ENCODE peak calls at places on chromosomes 11 and 22, in five cellular contexts. V is A549, F is GM13977, O is PC-9, L is pancreas. K is an unnamed sample.

GRCh38 chr22:41446639-41447434 is at the start of gene TOB2:
- DNase-seq in V (peak; percentile 96), F (peak; percentile 86), O (peak; percentile 85), L (peak; percentile 93), K (peak; percentile 80)

GRCh38 chr11:59510917-59511589 is at the start of gene OR4D9:
- DNase-seq in V (no peak), F (no peak), O (no peak), L (no peak), K (no peak)

GRCh38 chr22:49603016-49603415 is 224.7 kb downstream of the BRD1 start:
- DNase-seq in V (no peak), F (no peak), O (no peak), L (no peak), K (no peak)

GRCh38 chr11:107689317-107690202 is 22.3 kb downstream of the SLN start:
- DNase-seq in V (peak; percentile 47), F (peak; percentile 58), O (peak; percentile 50), L (peak; percentile 59), K (peak; percentile 64)

GRCh38 chr11:24386551-24387404 is 110.1 kb upstream of the LUZP2 start:
- DNase-seq in V (peak; percentile 18), F (no peak), O (no peak), L (no peak), K (peak; percentile 3)

GRCh38 chr11:72921028-72921716 is 107.0 kb downstream of the ATG16L2 start:
- DNase-seq in V (no peak), F (no peak), O (no peak), L (no peak), K (no peak)

GRCh38 chr22:21585389-21585788 is 17.9 kb downstream of the UBE2L3 start:
- DNase-seq in V (no peak), F (no peak), O (no peak), L (no peak), K (no peak)

GRCh38 chr22:40855960-40856512 is 403 bp downstream of the ST13 start:
- DNase-seq in V (peak; percentile 19), F (peak; percentile 7), O (peak; percentile 36), L (no peak), K (peak; percentile 5)

GRCh38 chr11:4041731-4042391 is 52.7 kb upstream of the RRM1 start:
- DNase-seq in V (no peak), F (no peak), O (no peak), L (no peak), K (no peak)

GRCh38 chr22:24681236-24681635 is 78.2 kb downstream of the GGT1 start:
- DNase-seq in V (no peak), F (no peak), O (no peak), L (no peak), K (no peak)

DNA sequence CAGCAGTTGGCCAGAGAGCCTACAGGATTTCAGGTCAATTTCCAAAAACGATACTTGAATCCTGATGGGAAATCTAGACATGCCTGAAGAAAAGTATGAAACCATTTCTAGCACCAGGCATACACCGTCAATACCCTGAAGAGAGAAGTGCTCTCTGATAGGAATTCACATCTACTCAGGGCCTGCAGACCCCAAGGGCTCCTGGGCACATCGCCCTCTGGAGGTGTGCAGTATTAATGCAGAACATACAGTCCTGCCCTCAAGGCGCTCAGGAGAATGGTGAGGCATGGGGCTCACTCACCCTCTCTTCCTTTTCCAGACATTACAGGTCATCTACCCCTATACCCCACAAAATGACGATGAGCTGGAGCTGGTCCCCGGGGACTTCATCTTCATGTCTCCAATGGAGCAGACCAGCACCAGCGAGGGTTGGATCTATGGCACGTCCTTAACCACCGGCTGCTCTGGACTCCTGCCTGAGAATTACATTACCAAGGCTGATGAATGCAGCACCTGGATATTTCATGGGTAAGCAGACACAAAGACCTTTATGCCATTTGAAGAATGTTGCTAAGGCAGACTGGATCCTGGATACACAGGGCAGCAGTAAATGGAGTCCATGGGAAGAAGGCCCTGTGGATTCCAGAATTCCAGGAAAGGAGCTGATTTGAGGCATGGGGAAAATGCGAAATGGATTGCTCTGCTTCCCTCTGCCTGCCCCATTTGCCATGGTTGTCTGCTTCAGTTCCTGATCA is 49.3 kb upstream of the CRTAM start:
- DNase-seq in V (no peak), F (no peak), O (no peak), L (no peak), K (no peak)
- TF ChIP-seq CTCF in V (peak; percentile 30), F (peak; percentile 16), O (peak; percentile 59), L (no peak), K (no peak)

GRCh38 chr11:119728226-119728626 is 774 bp downstream of the NECTIN1 start:
- DNase-seq in V (no peak), F (peak; percentile 71), O (no peak), L (peak; percentile 37), K (no peak)

GRCh38 chr11:119728651-119729580 is at the start of gene NECTIN1:
- DNase-seq in V (peak; percentile 75), F (peak; percentile 97), O (peak; percentile 80), L (peak; percentile 86), K (peak; percentile 93)

GRCh38 chr11:119726585-119727522 is 2.1 kb downstream of the NECTIN1 start:
- DNase-seq in V (no peak), F (no peak), O (no peak), L (no peak), K (no peak)

GRCh38 chr11:119726150-119726553 is 2.8 kb downstream of the NECTIN1 start:
- DNase-seq in V (no peak), F (no peak), O (no peak), L (no peak), K (no peak)

GRCh38 chr11:119727523-119728081 is 1.4 kb downstream of the NECTIN1 start:
- DNase-seq in V (no peak), F (peak; percentile 73), O (no peak), L (peak; percentile 60), K (no peak)
- TF ChIP-seq CTCF in V (peak; percentile 25), F (peak; percentile 45), O (no peak), L (peak; percentile 15), K (peak; percentile 62)

GRCh38 chr11:110606415-110606814 is 105.8 kb downstream of the ARHGAP20 start:
- DNase-seq in V (no peak), F (no peak), O (no peak), L (no peak), K (no peak)
- TF ChIP-seq CTCF in V (no peak), F (no peak), O (no peak), L (no peak), K (no peak)

GRCh38 chr11:132296946-132297610 is 926.7 kb downstream of the NTM start:
- DNase-seq in V (no peak), F (no peak), O (no peak), L (no peak), K (no peak)

GRCh38 chr11:132301900-132302299 is 931.5 kb downstream of the NTM start:
- DNase-seq in V (no peak), F (no peak), O (no peak), L (no peak), K (no peak)

GRCh38 chr11:132301465-132301864 is 931.0 kb downstream of the NTM start:
- DNase-seq in V (no peak), F (no peak), O (no peak), L (no peak), K (no peak)

DNA sequence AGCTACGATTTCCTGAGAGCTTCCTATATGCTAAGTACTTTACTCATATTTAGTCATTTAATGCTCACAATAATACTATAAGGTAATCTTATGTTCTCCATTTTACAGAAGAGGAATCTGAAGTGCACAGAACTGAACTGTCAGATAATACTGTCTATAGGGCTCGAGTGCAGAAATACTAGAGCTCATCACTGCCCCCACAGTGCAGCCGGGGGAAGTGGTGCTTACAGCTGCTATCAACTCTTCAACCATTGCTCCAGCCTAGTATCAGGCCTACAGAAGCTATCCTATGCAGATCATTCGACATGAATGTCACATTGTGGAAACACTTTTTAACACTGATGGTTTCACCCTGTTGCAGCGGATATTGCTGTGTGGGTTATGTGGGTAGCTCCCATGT is 929.9 kb downstream of the NTM start:
- DNase-seq in V (no peak), F (no peak), O (no peak), L (no peak), K (no peak)
- TF ChIP-seq CTCF in V (no peak), F (peak; percentile 15), O (peak; percentile 32), L (no peak), K (no peak)

DNA sequence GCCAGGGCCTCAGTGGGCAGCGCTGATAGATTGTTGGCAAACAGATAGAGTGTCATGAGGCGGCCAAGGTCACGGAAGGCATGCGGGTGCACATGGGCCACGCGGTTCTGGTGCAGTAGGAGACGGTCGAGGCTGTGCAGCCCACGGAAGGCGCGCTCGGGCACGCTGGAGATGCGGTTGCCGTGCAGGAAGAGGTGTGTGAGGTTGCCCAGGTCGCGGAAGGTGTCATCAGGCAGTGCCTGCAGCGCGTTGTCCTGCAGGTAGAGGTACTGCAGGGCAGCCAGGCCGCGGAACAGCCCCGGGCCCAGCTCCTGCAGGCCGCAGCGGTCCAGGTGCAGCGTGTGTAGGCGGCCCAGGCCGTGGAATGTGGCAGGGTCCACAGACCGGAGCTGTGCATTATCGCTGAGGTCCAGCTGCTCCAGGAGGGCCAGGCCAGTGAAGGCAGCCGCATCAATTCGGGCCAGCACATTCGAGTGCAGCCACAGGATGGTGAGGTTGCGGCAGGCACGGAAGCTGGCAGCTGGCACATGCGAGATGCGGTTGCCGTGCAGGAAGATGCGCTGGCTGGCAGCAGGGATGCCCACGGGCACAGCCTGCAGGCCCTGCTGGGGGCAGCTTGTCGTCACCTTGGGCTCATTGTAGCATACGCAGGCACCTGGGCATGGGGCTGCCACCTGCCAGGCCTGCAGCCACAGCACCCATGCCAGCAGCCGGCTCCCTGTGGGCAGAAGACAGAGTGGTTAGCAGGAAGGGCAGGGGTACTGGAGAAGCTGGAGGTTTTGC is 25.5 kb downstream of the RTN4R start:
- DNase-seq in V (no peak), F (no peak), O (no peak), L (no peak), K (no peak)
- TF ChIP-seq CTCF in V (no peak), F (no peak), O (no peak), L (no peak), K (no peak)

DNA sequence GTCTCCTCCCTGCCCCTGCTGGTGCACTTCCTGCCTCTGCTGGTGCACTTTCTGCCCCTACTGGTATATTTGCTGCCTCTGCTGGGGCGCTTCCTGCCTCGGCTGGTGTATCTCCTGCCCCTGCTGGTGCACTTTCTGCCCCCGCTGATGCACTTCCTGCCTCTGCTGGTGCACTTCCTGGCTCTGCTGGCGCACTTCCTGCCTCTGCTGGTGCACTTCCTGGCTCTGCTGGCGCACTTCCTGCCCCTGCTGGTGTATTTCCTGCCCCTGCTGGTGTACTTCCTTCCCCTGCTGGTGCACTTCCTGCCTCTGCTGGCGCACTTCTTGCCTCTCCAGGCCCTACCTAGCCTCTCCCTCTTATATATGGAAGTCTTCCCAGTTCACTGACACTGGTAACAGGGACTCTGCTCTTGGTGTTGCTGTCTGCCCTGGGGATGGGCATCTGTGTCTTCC is 10.1 kb downstream of the MTFP1 start:
- DNase-seq in V (no peak), F (peak; percentile 24), O (no peak), L (no peak), K (no peak)
- TF ChIP-seq CTCF in V (no peak), F (no peak), O (no peak), L (no peak), K (no peak)

DNA sequence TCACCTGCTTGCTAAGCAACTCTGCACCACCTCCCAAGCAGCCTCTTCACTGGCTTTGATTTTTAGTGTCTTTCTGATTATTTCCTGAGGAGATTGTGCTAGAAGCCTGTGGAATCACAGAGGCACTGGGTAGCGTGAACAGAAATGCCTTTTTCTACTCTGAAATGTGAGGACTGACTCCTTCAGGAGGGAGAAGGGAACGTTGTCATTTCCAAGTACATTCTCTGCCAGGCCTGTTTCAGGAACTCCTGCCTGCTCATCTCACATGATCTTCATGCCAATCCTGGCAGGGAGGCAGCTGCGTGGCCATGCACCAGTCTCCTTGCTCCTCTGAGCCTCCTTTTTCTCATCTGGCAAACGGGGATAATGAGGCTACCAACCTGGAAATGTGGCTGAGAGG is 49.8 kb upstream of the PRDM11 start:
- DNase-seq in V (no peak), F (no peak), O (no peak), L (no peak), K (no peak)
- TF ChIP-seq CTCF in V (no peak), F (no peak), O (no peak), L (no peak), K (no peak)